ENCODE peak calls at places on chromosomes 16 and 17, in seven cellular contexts. P is germinal center; O is stimulated activated CD4-positive, alpha-beta T cell treated with anti-CD3 and anti-CD28 coated beads, Interleukin-4, amount 100 ng/mL, for 1 hour; E is NCI-H1436; S is nephron progenitor cell; J is lower lobe of right lung; L is astrocyte of the hippocampus. H is an unnamed sample.

GRCh38 chr16:50252082-50252611 is 14.2 kb upstream of the ADCY7 start:
- DNase-seq in P (no peak), O (no peak), E (no peak), S (no peak), J (no peak), L (no peak), H (no peak)

GRCh38 chr16:15493416-15494181 is 59.2 kb downstream of the BMERB1 start:
- DNase-seq in P (no peak), O (no peak), E (peak; percentile 22), S (no peak), J (no peak), L (peak; percentile 46), H (no peak)

GRCh38 chr16:3020604-3021448 is 658 bp downstream of the TNFRSF12A start:
- DNase-seq in P (no peak), O (peak; percentile 59), E (no peak), S (peak; percentile 85), J (peak; percentile 89), L (peak; percentile 97), H (peak; percentile 97)

GRCh38 chr16:17144431-17144830 is 326.3 kb downstream of the XYLT1 start:
- DNase-seq in P (no peak), O (no peak), E (no peak), S (no peak), J (no peak), L (no peak), H (no peak)

GRCh38 chr16:84583995-84584394 is 33.9 kb downstream of the COTL1 start:
- DNase-seq in P (no peak), O (no peak), E (no peak), S (no peak), J (no peak), L (no peak), H (no peak)

GRCh38 chr16:58280846-58281301 is 14.0 kb downstream of the PRSS54 start:
- DNase-seq in P (no peak), O (no peak), E (no peak), S (no peak), J (no peak), L (peak; percentile 85), H (no peak)

GRCh38 chr17:1003972-1004768 is 7.2 kb downstream of the TIMM22 start:
- DNase-seq in P (no peak), O (no peak), E (no peak), S (no peak), J (no peak), L (peak; percentile 29), H (peak; percentile 77)

GRCh38 chr17:43338886-43339516 is 59.8 kb upstream of the ARL4D start:
- DNase-seq in P (no peak), O (peak; percentile 71), E (peak; percentile 56), S (peak; percentile 73), J (peak; percentile 86), L (peak; percentile 73), H (peak; percentile 87)

GRCh38 chr17:77892469-77893143 is 65.9 kb upstream of the TNRC6C start:
- DNase-seq in P (no peak), O (no peak), E (no peak), S (peak; percentile 69), J (peak; percentile 36), L (no peak), H (peak; percentile 69)

GRCh38 chr17:68600881-68601564 is at the start of gene FAM20A:
- DNase-seq in P (peak; percentile 6), O (no peak), E (peak; percentile 15), S (peak; percentile 51), J (peak; percentile 84), L (peak; percentile 32), H (peak; percentile 86)

GRCh38 chr17:29674270-29674669 is 51.6 kb upstream of the CORO6 start:
- DNase-seq in P (no peak), O (no peak), E (no peak), S (no peak), J (no peak), L (no peak), H (no peak)

GRCh38 chr17:80698297-80698696 is 153.7 kb downstream of the RPTOR start:
- DNase-seq in P (no peak), O (no peak), E (no peak), S (no peak), J (no peak), L (peak; percentile 32), H (no peak)

H was measured in kidney.